ENCODE peak calls at places on chromosomes 1 and 21, in eight cellular contexts. R is AG04450, J is fibroblast of villous mesenchyme, W is MCF 10A, I is A549, T is glutamatergic neuron, Y is choroid plexus epithelial cell, B is ascending aorta. N is an unnamed sample.

GRCh38 chr1:110936567-110936966 is 27.2 kb downstream of the LRIF1 start:
- DNase-seq in R (no peak), J (no peak), W (no peak), I (no peak), T (no peak), Y (no peak), B (no peak), N (no peak)

GRCh38 chr1:200182701-200183100 is 155.2 kb downstream of the NR5A2 start:
- DNase-seq in R (no peak), J (no peak), W (peak), I (no peak), T (no peak), Y (no peak), B (no peak), N (no peak)

GRCh38 chr1:59028052-59028451 is 244.2 kb upstream of the JUN start:
- DNase-seq in R (no peak), J (no peak), W (no peak), I (no peak), T (no peak), Y (no peak), B (no peak), N (no peak)

GRCh38 chr1:111639602-111640198 is 20.1 kb downstream of the RAP1A start:
- DNase-seq in R (no peak), J (no peak), W (no peak), I (no peak), T (no peak), Y (no peak), B (no peak), N (no peak)

GRCh38 chr1:196105901-196106300 is 502.3 kb downstream of the KCNT2 start:
- DNase-seq in R (no peak), J (no peak), W (no peak), I (no peak), T (no peak), Y (no peak), B (no peak), N (no peak)

GRCh38 chr1:17031436-17031835 is 19.7 kb upstream of the ATP13A2 start:
- DNase-seq in R (no peak), J (no peak), W (no peak), I (no peak), T (no peak), Y (no peak), B (no peak), N (no peak)

GRCh38 chr1:8431028-8431427 is 113.1 kb downstream of the SLC45A1 start:
- DNase-seq in R (no peak), J (no peak), W (no peak), I (no peak), T (no peak), Y (peak), B (no peak), N (peak)

GRCh38 chr1:29527314-29528004 is 291.1 kb downstream of the PTPRU start:
- DNase-seq in R (no peak), J (no peak), W (no peak), I (no peak), T (no peak), Y (no peak), B (no peak), N (no peak)

GRCh38 chr1:92493139-92493538 is 6.4 kb upstream of the GFI1 start:
- DNase-seq in R (no peak), J (no peak), W (no peak), I (no peak), T (no peak), Y (no peak), B (no peak), N (no peak)

GRCh38 chr1:178724386-178724733 is 684 bp upstream of the RALGPS2 start:
- DNase-seq in R (no peak), J (no peak), W (no peak), I (no peak), T (no peak), Y (no peak), B (no peak), N (no peak)

GRCh38 chr21:28601708-28602107 is 391.0 kb downstream of the LTN1 start:
- DNase-seq in R (peak), J (peak), W (no peak), I (no peak), T (no peak), Y (no peak), B (no peak), N (no peak)

GRCh38 chr1:92446990-92447681 is 39.6 kb downstream of the GFI1 start:
- DNase-seq in R (no peak), J (no peak), W (peak), I (no peak), T (no peak), Y (peak), B (no peak), N (no peak)

GRCh38 chr1:89855413-89856123 is 34.7 kb downstream of the LRRC8D start:
- DNase-seq in R (no peak), J (peak), W (peak), I (no peak), T (no peak), Y (peak), B (no peak), N (no peak)

GRCh38 chr1:86156571-86157455 is at the start of gene COL24A1:
- DNase-seq in R (peak), J (peak), W (no peak), I (no peak), T (peak), Y (peak), B (no peak), N (peak)

GRCh38 chr1:226447932-226448670 is 40.2 kb upstream of the PARP1 start:
- DNase-seq in R (no peak), J (no peak), W (no peak), I (no peak), T (no peak), Y (peak), B (no peak), N (no peak)

GRCh38 chr1:198754670-198755069 is 115.8 kb downstream of the PTPRC start:
- DNase-seq in R (no peak), J (no peak), W (no peak), I (no peak), T (no peak), Y (no peak), B (no peak), N (no peak)

GRCh38 chr1:32765561-32766327 is 51.4 kb downstream of the YARS1 start:
- DNase-seq in R (no peak), J (no peak), W (no peak), I (no peak), T (peak), Y (no peak), B (no peak), N (no peak)

GRCh38 chr1:89587728-89588127 is 45.2 kb upstream of the LRRC8C start:
- DNase-seq in R (no peak), J (no peak), W (no peak), I (no peak), T (no peak), Y (peak), B (no peak), N (no peak)

GRCh38 chr21:42526379-42526727 is 12.7 kb downstream of the SLC37A1 start:
- DNase-seq in R (no peak), J (no peak), W (no peak), I (no peak), T (no peak), Y (peak), B (no peak), N (no peak)

GRCh38 chr1:24108334-24109165 is 3.4 kb downstream of the MYOM3 start:
- DNase-seq in R (no peak), J (peak), W (peak), I (peak), T (no peak), Y (peak), B (no peak), N (no peak)

GRCh38 chr21:41961282-41961701 is 7.5 kb upstream of the C2CD2 start:
- DNase-seq in R (peak), J (no peak), W (no peak), I (no peak), T (no peak), Y (no peak), B (no peak), N (no peak)

GRCh38 chr1:202599669-202600431 is 110.4 kb downstream of the SYT2 start:
- DNase-seq in R (peak), J (peak), W (peak), I (peak), T (peak), Y (peak), B (no peak), N (peak)

GRCh38 chr1:88701275-88701674 is 17.2 kb downstream of the PKN2 start:
- DNase-seq in R (no peak), J (peak), W (no peak), I (no peak), T (no peak), Y (no peak), B (no peak), N (no peak)

GRCh38 chr1:29875557-29876028 is 639.3 kb downstream of the PTPRU start:
- DNase-seq in R (no peak), J (no peak), W (peak), I (no peak), T (no peak), Y (no peak), B (no peak), N (no peak)

GRCh38 chr1:115112496-115113375 is 23.4 kb upstream of the TSPAN2 start:
- DNase-seq in R (no peak), J (no peak), W (peak), I (no peak), T (peak), Y (peak), B (no peak), N (peak)

GRCh38 chr1:52399629-52400028 is 4.6 kb downstream of the ORC1 start:
- DNase-seq in R (no peak), J (no peak), W (no peak), I (no peak), T (no peak), Y (no peak), B (no peak), N (no peak)

GRCh38 chr1:45864124-45864721 is 60.8 kb downstream of the MAST2 start:
- DNase-seq in R (no peak), J (peak), W (no peak), I (no peak), T (no peak), Y (peak), B (no peak), N (no peak)

GRCh38 chr1:164504699-164505098 is 54.3 kb upstream of the PBX1 start:
- DNase-seq in R (no peak), J (peak), W (peak), I (no peak), T (no peak), Y (peak), B (no peak), N (no peak)

GRCh38 chr1:4379451-4380175 is 274.8 kb upstream of the AJAP1 start:
- DNase-seq in R (no peak), J (no peak), W (no peak), I (no peak), T (no peak), Y (peak), B (no peak), N (peak)

GRCh38 chr1:119682141-119682540 is 29.6 kb upstream of the PHGDH start:
- DNase-seq in R (no peak), J (no peak), W (no peak), I (no peak), T (no peak), Y (no peak), B (no peak), N (no peak)

GRCh38 chr1:247291835-247292561 is 36.1 kb downstream of the VN1R5 start:
- DNase-seq in R (no peak), J (no peak), W (no peak), I (no peak), T (no peak), Y (peak), B (no peak), N (peak)

GRCh38 chr1:14421977-14422609 is 176.4 kb upstream of the KAZN start:
- DNase-seq in R (no peak), J (no peak), W (peak), I (no peak), T (no peak), Y (no peak), B (no peak), N (no peak)

GRCh38 chr1:181583598-181583997 is 100.3 kb downstream of the CACNA1E start:
- DNase-seq in R (no peak), J (no peak), W (peak), I (no peak), T (no peak), Y (no peak), B (no peak), N (no peak)
- TF ChIP-seq CTCF in R (peak), J (no peak), W (peak), I (no peak), T (peak), Y (no peak), B (no peak), N (no peak)

GRCh38 chr1:223713546-223714420 is 1.4 kb downstream of the CAPN2 start:
- DNase-seq in R (no peak), J (no peak), W (peak), I (no peak), T (no peak), Y (no peak), B (no peak), N (peak)

GRCh38 chr1:223715710-223716103 is 3.4 kb downstream of the CAPN2 start:
- DNase-seq in R (no peak), J (peak), W (no peak), I (no peak), T (no peak), Y (no peak), B (no peak), N (no peak)

GRCh38 chr1:223716302-223716862 is 4.0 kb downstream of the CAPN2 start:
- DNase-seq in R (no peak), J (peak), W (peak), I (no peak), T (no peak), Y (no peak), B (no peak), N (peak)

GRCh38 chr1:223714421-223714724 is 2.0 kb downstream of the CAPN2 start:
- DNase-seq in R (no peak), J (no peak), W (no peak), I (no peak), T (no peak), Y (no peak), B (no peak), N (no peak)

DNA sequence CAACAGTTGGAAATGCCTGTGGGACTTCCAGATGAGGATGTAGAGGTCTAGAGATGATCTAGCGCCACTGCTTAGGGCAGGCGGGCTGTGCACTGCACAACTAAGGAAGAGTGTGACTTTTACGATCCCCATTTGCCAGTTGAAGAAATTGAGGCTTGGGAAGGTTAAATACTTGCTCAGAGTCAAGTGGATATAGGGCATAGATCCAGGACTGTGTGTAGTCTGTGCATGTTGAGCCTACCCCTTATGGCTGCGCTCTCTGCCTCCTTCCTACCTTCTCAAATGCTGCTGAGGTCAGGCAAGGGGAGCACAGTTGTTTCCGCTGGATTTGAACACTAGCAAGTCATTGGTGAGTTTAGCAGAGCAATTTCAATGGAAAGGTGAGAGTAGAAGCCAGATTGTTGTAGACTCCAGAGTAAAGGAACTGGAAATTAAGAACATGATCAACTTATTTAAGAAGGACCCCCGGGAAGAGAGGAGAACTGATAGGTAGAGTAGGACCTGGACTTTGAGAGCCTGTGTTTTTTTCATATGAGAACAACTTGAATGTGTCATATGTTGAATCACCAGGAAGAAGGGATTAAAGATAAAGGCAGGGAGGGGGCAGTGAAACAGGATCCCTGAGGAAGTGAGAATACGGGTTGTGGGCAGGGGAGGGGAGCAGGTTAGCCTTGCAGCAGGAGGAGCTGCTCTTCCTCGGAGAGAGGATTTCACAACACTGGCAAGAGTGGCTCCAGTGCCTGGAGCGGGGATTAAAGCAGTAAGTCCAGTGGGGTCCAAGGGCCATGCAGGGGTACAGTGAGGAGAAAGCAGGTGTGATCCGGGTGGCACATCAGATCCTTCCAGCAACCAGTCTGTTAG is 2.7 kb downstream of the CAPN2 start:
- DNase-seq in R (no peak), J (peak), W (peak), I (no peak), T (no peak), Y (peak), B (no peak), N (no peak)
- TF ChIP-seq CTCF in R (no peak), J (no peak), W (no peak), I (no peak), T (no peak), Y (no peak), B (no peak), N (no peak)

GRCh38 chr1:201436461-201436860 is 14.9 kb upstream of the TNNI1 start:
- DNase-seq in R (no peak), J (peak), W (peak), I (peak), T (peak), Y (peak), B (no peak), N (no peak)
- TF ChIP-seq CTCF in R (peak), J (peak), W (no peak), I (no peak), T (no peak), Y (peak), B (no peak), N (no peak)

GRCh38 chr1:25450894-25451293 is 20.2 kb downstream of the MACO1 start:
- DNase-seq in R (no peak), J (no peak), W (no peak), I (no peak), T (no peak), Y (no peak), B (no peak), N (no peak)
- TF ChIP-seq CTCF in R (no peak), J (no peak), W (no peak), I (no peak), T (no peak), Y (no peak), B (no peak), N (no peak)

GRCh38 chr1:169326644-169327316 is 40.8 kb downstream of the NME7 start:
- DNase-seq in R (no peak), J (no peak), W (peak), I (no peak), T (no peak), Y (peak), B (no peak), N (no peak)

GRCh38 chr1:169322138-169322537 is 45.5 kb downstream of the NME7 start:
- DNase-seq in R (no peak), J (no peak), W (no peak), I (no peak), T (no peak), Y (no peak), B (no peak), N (no peak)

GRCh38 chr1:169321539-169321938 is 46.1 kb downstream of the NME7 start:
- DNase-seq in R (no peak), J (peak), W (peak), I (peak), T (no peak), Y (peak), B (no peak), N (no peak)

GRCh38 chr1:169327875-169328274 is 39.7 kb downstream of the NME7 start:
- DNase-seq in R (no peak), J (no peak), W (no peak), I (no peak), T (no peak), Y (no peak), B (no peak), N (no peak)

GRCh38 chr1:169325117-169325516 is 42.5 kb downstream of the NME7 start:
- DNase-seq in R (no peak), J (no peak), W (no peak), I (no peak), T (peak), Y (no peak), B (no peak), N (no peak)
- TF ChIP-seq CTCF in R (no peak), J (no peak), W (no peak), I (no peak), T (no peak), Y (no peak), B (no peak), N (no peak)